ENCODE peak calls at places on chromosome 2, in six cellular contexts. C, N, B, U, X and G are unnamed samples.
A peak's percentile ranks its signal among the peaks of the same experiment; 100 is the strongest.

GRCh38 chr2:121237980-121238665 is 46.9 kb downstream of the TFCP2L1 start:
- DNase-seq in X (no peak), U (no peak), B (peak; percentile 2), N (no peak), C (no peak), G (no peak)

GRCh38 chr2:173286153-173286809 is 68.4 kb upstream of the CDCA7 start:
- DNase-seq in U (no peak), X (no peak), N (no peak), C (peak; percentile 53), B (peak; percentile 9), G (no peak)

GRCh38 chr2:218853766-218854165 is 5.8 kb upstream of the WNT6 start:
- DNase-seq in B (peak; percentile 42), X (no peak), C (no peak), N (no peak), U (no peak), G (no peak)

GRCh38 chr2:234203135-234203984 is 152.9 kb downstream of the SPP2 start:
- DNase-seq in N (no peak), U (peak; percentile 79), X (no peak), B (peak; percentile 97), C (no peak), G (peak; percentile 96)

GRCh38 chr2:119326938-119327337 is 39.7 kb downstream of the C2orf76 start:
- DNase-seq in N (no peak), B (no peak), U (no peak), C (peak; percentile 18), X (no peak), G (no peak)

GRCh38 chr2:85694052-85695025 is at the start of gene GNLY:
- DNase-seq in B (no peak), U (no peak), C (no peak), X (no peak), N (no peak), G (no peak)

GRCh38 chr2:100106460-100106859 is 35.9 kb downstream of the AFF3 start:
- DNase-seq in N (peak; percentile 31), C (no peak), X (peak; percentile 31), U (no peak), B (no peak), G (no peak)

GRCh38 chr2:190765386-190766173 is 115.0 kb upstream of the GLS start:
- DNase-seq in B (peak; percentile 82), C (no peak), N (no peak), U (peak; percentile 29), X (no peak), G (peak; percentile 58)

GRCh38 chr2:217270801-217271121 is 410.9 kb upstream of the TNP1 start:
- DNase-seq in X (no peak), B (no peak), C (no peak), N (no peak), U (no peak), G (peak; percentile 69)

GRCh38 chr2:217271813-217272212 is 411.9 kb upstream of the TNP1 start:
- DNase-seq in X (no peak), U (no peak), N (no peak), C (no peak), B (no peak), G (no peak)

GRCh38 chr2:217273158-217273557 is 413.3 kb upstream of the TNP1 start:
- DNase-seq in B (no peak), X (no peak), C (no peak), U (no peak), N (no peak), G (no peak)

GRCh38 chr2:217268978-217269377 is 409.1 kb upstream of the TNP1 start:
- DNase-seq in B (no peak), X (no peak), U (no peak), C (no peak), N (no peak), G (no peak)

GRCh38 chr2:217270089-217270800 is 410.4 kb upstream of the TNP1 start:
- DNase-seq in C (no peak), U (no peak), B (no peak), X (no peak), N (no peak), G (no peak)
- H3K4me3 ChIP-seq in C (no peak overlapping the region), U (no peak overlapping the region), B (no peak overlapping the region), X (no peak overlapping the region), N (no peak overlapping the region), G (no peak overlapping the region)

GRCh38 chr2:198066597-198066996 is 262.2 kb downstream of the PLCL1 start:
- DNase-seq in N (no peak), X (no peak), U (no peak), C (no peak), B (no peak), G (no peak)
- H3K4me3 ChIP-seq in N (no peak overlapping the region), X (no peak overlapping the region), U (no peak overlapping the region), C (no peak overlapping the region), B (no peak overlapping the region), G (no peak overlapping the region)

GRCh38 chr2:96928277-96928781 is 58.1 kb downstream of the FAM178B start:
- DNase-seq in B (no peak), X (no peak), C (no peak), N (no peak), U (no peak), G (no peak)
- H3K4me3 ChIP-seq in B (peak overlapping the region; percentile 45), X (peak overlapping the region; percentile 53), C (no peak overlapping the region), N (peak overlapping the region; percentile 5), U (peak overlapping the region; percentile 10), G (no peak overlapping the region)

GRCh38 chr2:7010376-7010775 is 93.2 kb downstream of the RNF144A start:
- DNase-seq in U (no peak), X (no peak), C (no peak), B (peak; percentile 72), N (no peak), G (peak; percentile 95)
- H3K4me3 ChIP-seq in U (no peak overlapping the region), X (no peak overlapping the region), C (no peak overlapping the region), B (no peak overlapping the region), N (no peak overlapping the region), G (no peak overlapping the region)

DNA sequence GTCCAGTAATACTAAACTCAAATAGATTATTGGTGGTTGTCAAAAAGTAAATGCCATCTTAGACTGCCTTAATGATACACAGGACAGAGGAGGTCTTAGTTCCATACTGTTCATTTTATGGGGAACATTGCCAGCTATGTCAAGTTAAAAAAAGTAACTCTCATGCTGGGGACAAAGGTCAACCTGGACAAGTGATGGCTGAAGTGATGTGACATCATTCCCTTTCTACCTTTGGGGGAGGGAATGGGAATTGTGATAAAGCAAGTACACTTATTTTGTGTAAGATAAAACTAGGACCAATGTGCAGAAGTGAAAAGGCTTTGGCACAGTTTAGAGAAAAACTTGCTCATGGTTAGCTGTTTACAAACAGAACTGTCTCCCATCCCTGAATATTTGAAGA is 24.0 kb upstream of the SNORC start:
- DNase-seq in B (no peak), U (no peak), N (no peak), X (no peak), C (no peak), G (no peak)
- H3K4me3 ChIP-seq in B (no peak overlapping the region), U (no peak overlapping the region), N (no peak overlapping the region), X (no peak overlapping the region), C (no peak overlapping the region), G (no peak overlapping the region)

DNA sequence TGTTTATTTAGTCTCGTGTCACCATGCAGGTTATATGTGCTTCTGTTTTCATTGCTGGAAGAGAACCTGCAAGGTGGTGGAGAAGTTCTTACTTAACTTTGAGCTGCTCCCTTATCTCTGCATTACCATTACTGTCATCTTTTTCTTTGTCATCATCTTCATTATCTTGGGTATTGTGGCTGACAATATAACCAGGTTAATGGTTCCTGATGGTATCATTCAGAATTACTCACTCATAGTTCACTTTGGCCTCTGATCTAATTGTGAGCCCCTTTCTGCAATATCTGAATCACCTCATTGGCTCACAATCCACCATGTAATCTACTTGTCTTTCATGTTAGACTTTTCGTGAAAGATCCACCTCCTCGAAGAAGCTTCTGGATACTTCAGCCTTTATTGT is 5.0 kb downstream of the CD28 start:
- DNase-seq in N (no peak), C (no peak), X (no peak), U (no peak), B (no peak), G (no peak)
- H3K4me3 ChIP-seq in N (no peak overlapping the region), C (peak overlapping the region; percentile 71), X (no peak overlapping the region), U (no peak overlapping the region), B (no peak overlapping the region), G (no peak overlapping the region)

GRCh38 chr2:105747997-105748396 is 3.3 kb downstream of the NCK2 start:
- DNase-seq in C (no peak), B (no peak), N (no peak), X (no peak), U (no peak), G (no peak)
- H3K4me3 ChIP-seq in C (no peak overlapping the region), B (no peak overlapping the region), N (no peak overlapping the region), X (peak overlapping the region; percentile 89), U (no peak overlapping the region), G (no peak overlapping the region)